ENCODE peak calls at places on chromosomes 4 and X, in four cellular contexts. P is central memory CD8-positive, alpha-beta T cell; B is smooth muscle cell of the brain vasculature; X is uterus. S is an unnamed sample.

GRCh38 chr4:141352775-141353544 is 132.3 kb downstream of the ZNF330 start:
- DNase-seq in P (no peak), X (no peak), B (no peak), S (no peak)

GRCh38 chrX:67544871-67545771 is 1.3 kb downstream of the AR start:
- DNase-seq in P (no peak), B (no peak), X (peak; percentile 34), S (peak; percentile 2)

GRCh38 chrX:10110316-10110932 is 46.4 kb upstream of the CLCN4 start:
- DNase-seq in P (no peak), X (no peak), B (no peak), S (no peak)

GRCh38 chr4:31106419-31106818 is 386.2 kb downstream of the PCDH7 start:
- DNase-seq in P (no peak), X (no peak), B (no peak), S (no peak)

GRCh38 chr4:184826315-184827266 is 823 bp upstream of the ACSL1 start:
- DNase-seq in X (peak; percentile 35), P (peak; percentile 53), B (no peak), S (no peak)

GRCh38 chr4:170522427-170522970 is 432.7 kb upstream of the AADAT start:
- DNase-seq in P (no peak), B (no peak), X (no peak), S (no peak)

GRCh38 chr4:168028970-168029610 is 63.2 kb upstream of the ANXA10 start:
- DNase-seq in X (no peak), B (no peak), P (no peak), S (no peak)

GRCh38 chrX:136194546-136194945 is 47.2 kb downstream of the FHL1 start:
- DNase-seq in B (no peak), P (no peak), X (no peak), S (no peak)

GRCh38 chr4:185534850-185535761 is at the start of gene PDLIM3:
- DNase-seq in P (no peak), X (peak; percentile 73), B (no peak), S (peak; percentile 11)

GRCh38 chr4:41287852-41288251 is 31.1 kb downstream of the UCHL1 start:
- DNase-seq in X (no peak), P (no peak), B (no peak), S (no peak)

GRCh38 chr4:39044947-39045734 is 12.9 kb upstream of the TMEM156 start:
- DNase-seq in X (no peak), B (no peak), P (peak; percentile 25), S (no peak)

GRCh38 chr4:36394352-36394903 is 113.0 kb downstream of the DTHD1 start:
- DNase-seq in X (no peak), B (no peak), P (no peak), S (peak; percentile 61)

GRCh38 chrX:101759000-101759399 is 99.3 kb upstream of the ARMCX2 start:
- DNase-seq in B (peak; percentile 23), X (peak; percentile 18), P (no peak), S (no peak)

GRCh38 chrX:138847930-138848329 is 136.4 kb upstream of the FGF13 start:
- DNase-seq in P (no peak), X (no peak), B (no peak), S (peak; percentile 13)

GRCh38 chr4:127648061-127648460 is 15.3 kb downstream of the INTU start:
- DNase-seq in X (no peak), B (no peak), P (no peak), S (no peak)

GRCh38 chr4:185307136-185307950 is 88.4 kb downstream of the LRP2BP start:
- DNase-seq in P (no peak), B (no peak), X (no peak), S (peak; percentile 97)

GRCh38 chr4:1982124-1983052 is 26.4 kb downstream of the NELFA start:
- DNase-seq in B (no peak), X (no peak), P (no peak), S (no peak)

GRCh38 chr4:77564231-77564630 is 41.4 kb upstream of the CXCL13 start:
- DNase-seq in X (peak; percentile 23), P (no peak), B (no peak), S (no peak)

S was measured in foreskin keratinocyte.